ENCODE peak calls at places on chromosomes 1 and 21, in seven cellular contexts. Z is GM12892, C is SK-N-SH, S is H1, X is K562, Y is GM12878, Q is HepG2. R is an unnamed sample.

GRCh38 chr1:36533897-36534296 is 51.2 kb upstream of the CSF3R start:
- DNase-seq in Z (no peak), C (no peak), S (no peak), X (no peak), Y (no peak), Q (no peak), R (no peak)

GRCh38 chr1:227059076-227059475 is 119.0 kb downstream of the COQ8A start:
- DNase-seq in Z (no peak), C (no peak), S (no peak), X (no peak), Y (no peak), Q (no peak), R (no peak)

GRCh38 chr1:30596891-30597290 is 126.5 kb downstream of the MATN1 start:
- DNase-seq in Z (no peak), C (no peak), S (no peak), X (no peak), Y (no peak), Q (no peak), R (no peak)

GRCh38 chr1:2314803-2315710 is 76.3 kb downstream of the MORN1 start:
- DNase-seq in Z (peak), C (peak), S (no peak), X (peak), Y (no peak), Q (peak), R (peak)

GRCh38 chr1:37158113-37158749 is 123.9 kb upstream of the GRIK3 start:
- DNase-seq in Z (no peak), C (no peak), S (no peak), X (no peak), Y (no peak), Q (no peak), R (no peak)

GRCh38 chr21:29349702-29350101 is 51.0 kb downstream of the BACH1 start:
- DNase-seq in Z (no peak), C (no peak), S (no peak), X (no peak), Y (no peak), Q (no peak), R (no peak)

GRCh38 chr1:153217212-153217611 is at the start of gene PRR9:
- DNase-seq in Z (no peak), C (no peak), S (no peak), X (no peak), Y (no peak), Q (no peak), R (no peak)

GRCh38 chr1:226604846-226605572 is 56.4 kb downstream of the STUM start:
- DNase-seq in Z (no peak), C (no peak), S (no peak), X (no peak), Y (no peak), Q (no peak), R (no peak)

GRCh38 chr1:83574749-83575148 is 424.2 kb downstream of the TTLL7 start:
- DNase-seq in Z (no peak), C (no peak), S (no peak), X (no peak), Y (no peak), Q (no peak), R (no peak)

GRCh38 chr1:223872308-223872878 is 26.6 kb upstream of the TP53BP2 start:
- DNase-seq in Z (no peak), C (no peak), S (no peak), X (no peak), Y (no peak), Q (no peak), R (no peak)

GRCh38 chr1:179092896-179093461 is 11.1 kb downstream of the TOR3A start:
- DNase-seq in Z (no peak), C (no peak), S (no peak), X (no peak), Y (no peak), Q (no peak), R (no peak)

GRCh38 chr1:179090522-179090921 is 8.7 kb downstream of the TOR3A start:
- DNase-seq in Z (no peak), C (no peak), S (no peak), X (no peak), Y (no peak), Q (no peak), R (no peak)

GRCh38 chr1:179090923-179091322 is 9.1 kb downstream of the TOR3A start:
- DNase-seq in Z (no peak), C (no peak), S (no peak), X (no peak), Y (no peak), Q (no peak), R (no peak)

GRCh38 chr1:179089827-179090482 is 8.1 kb downstream of the TOR3A start:
- DNase-seq in Z (no peak), C (no peak), S (no peak), X (no peak), Y (no peak), Q (no peak), R (no peak)

DNA sequence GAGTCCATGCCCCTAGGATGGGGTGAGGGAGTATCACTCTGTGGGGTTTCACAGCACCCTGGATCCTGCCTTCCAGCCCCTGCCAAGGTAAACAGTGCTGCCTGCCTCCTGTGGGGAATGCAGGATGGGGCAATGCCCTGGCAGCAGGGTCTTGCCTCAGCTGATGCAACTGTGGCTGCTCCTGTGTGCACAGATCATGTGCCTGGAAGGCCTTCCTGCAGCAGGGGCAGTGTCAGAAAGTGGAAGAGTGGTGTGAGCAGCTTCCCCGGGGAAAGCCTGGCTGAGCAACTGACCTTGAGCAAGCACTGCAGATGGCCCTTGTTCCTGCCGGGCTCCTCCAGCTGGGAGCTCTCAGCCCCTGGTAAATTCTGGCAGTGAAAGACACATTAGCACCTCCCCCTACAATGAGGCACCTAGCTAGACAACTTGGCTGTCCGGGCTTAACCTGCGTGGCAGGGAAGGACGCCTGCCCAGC is 9.9 kb downstream of the TOR3A start:
- DNase-seq in Z (no peak), C (no peak), S (no peak), X (no peak), Y (no peak), Q (peak), R (no peak)
- TF ChIP-seq POLR2AphosphoS5 in Z (no peak), C (no peak), S (no peak), X (no peak), Y (no peak), Q (no peak), R (no peak)

GRCh38 chr1:230704830-230705229 is 9.1 kb downstream of the AGT start:
- DNase-seq in Z (no peak), C (no peak), S (no peak), X (no peak), Y (no peak), Q (no peak), R (no peak)

GRCh38 chr1:230703679-230704385 is 10.1 kb downstream of the AGT start:
- DNase-seq in Z (no peak), C (no peak), S (no peak), X (no peak), Y (no peak), Q (no peak), R (no peak)

GRCh38 chr1:230701895-230702768 is 11.8 kb downstream of the AGT start:
- DNase-seq in Z (no peak), C (no peak), S (no peak), X (no peak), Y (no peak), Q (peak), R (no peak)

GRCh38 chr1:230701434-230701833 is 12.5 kb downstream of the AGT start:
- DNase-seq in Z (no peak), C (no peak), S (no peak), X (no peak), Y (no peak), Q (no peak), R (no peak)

GRCh38 chr1:230702934-230703678 is 10.8 kb downstream of the AGT start:
- DNase-seq in Z (no peak), C (no peak), S (no peak), X (no peak), Y (no peak), Q (peak), R (no peak)
- TF ChIP-seq TAF1 in Z (no peak), C (no peak), S (no peak), X (no peak), Y (no peak), Q (peak), R (no peak)

GRCh38 chr21:43302769-43303168 is 124.2 kb downstream of the SIK1 start:
- DNase-seq in Z (no peak), C (no peak), S (no peak), X (no peak), Y (no peak), Q (no peak), R (no peak)

GRCh38 chr21:43304206-43304605 is 122.7 kb downstream of the SIK1 start:
- DNase-seq in Z (no peak), C (no peak), S (no peak), X (peak), Y (no peak), Q (no peak), R (no peak)

GRCh38 chr21:43302356-43302700 is 124.6 kb downstream of the SIK1 start:
- DNase-seq in Z (no peak), C (no peak), S (no peak), X (no peak), Y (no peak), Q (no peak), R (no peak)

GRCh38 chr21:43304621-43305335 is 122.2 kb downstream of the SIK1 start:
- DNase-seq in Z (no peak), C (no peak), S (no peak), X (no peak), Y (no peak), Q (no peak), R (no peak)

GRCh38 chr21:43303240-43304178 is 123.4 kb downstream of the SIK1 start:
- DNase-seq in Z (no peak), C (no peak), S (no peak), X (peak), Y (no peak), Q (no peak), R (no peak)
- TF ChIP-seq POLR2AphosphoS5 in Z (no peak), C (no peak), S (no peak), X (no peak), Y (no peak), Q (no peak), R (no peak)

GRCh38 chr21:14754682-14755081 is 208.6 kb upstream of the SAMSN1 start:
- DNase-seq in Z (no peak), C (no peak), S (no peak), X (no peak), Y (no peak), Q (no peak), R (no peak)
- TF ChIP-seq TAF1 in Z (no peak), C (no peak), S (no peak), X (no peak), Y (no peak), Q (no peak), R (no peak)

GRCh38 chr1:4101434-4102150 is 201.5 kb upstream of the C1orf174 start:
- DNase-seq in Z (no peak), C (no peak), S (no peak), X (no peak), Y (no peak), Q (no peak), R (no peak)
- TF ChIP-seq POLR2AphosphoS5 in Z (no peak), C (no peak), S (no peak), X (no peak), Y (no peak), Q (no peak), R (no peak)

DNA sequence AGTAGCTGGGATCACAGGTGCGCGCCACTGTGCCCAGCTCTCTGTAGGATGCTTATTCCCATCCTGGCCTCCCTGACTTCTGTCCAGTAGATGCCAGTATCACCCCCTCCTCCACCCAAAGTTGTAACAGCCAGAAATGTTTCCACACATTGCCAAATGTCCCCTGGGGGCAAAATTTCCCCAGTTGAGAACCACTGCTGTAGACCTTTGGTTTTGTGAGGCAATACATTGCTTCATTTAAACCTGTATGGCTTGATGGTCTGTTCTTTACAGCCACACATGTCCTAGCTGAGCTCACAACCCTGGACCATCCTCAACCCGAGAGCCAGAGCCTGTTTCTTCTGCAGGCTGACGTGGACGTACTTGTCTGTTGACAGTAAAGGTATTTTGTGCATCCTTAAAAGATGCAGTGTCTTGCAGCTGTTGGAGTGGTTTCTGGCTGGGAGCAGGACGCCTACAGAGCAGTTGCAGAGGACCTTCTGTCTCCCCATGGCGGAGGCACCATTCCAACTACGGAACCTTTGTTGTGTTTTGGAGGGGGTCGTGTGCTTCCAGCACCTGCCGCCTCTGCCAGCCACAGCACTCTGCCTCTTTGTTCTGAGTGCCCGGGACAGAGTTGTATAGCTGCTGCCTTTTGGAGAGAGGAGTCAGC is 26.6 kb downstream of the DOP1B start:
- DNase-seq in Z (no peak), C (no peak), S (no peak), X (no peak), Y (no peak), Q (no peak), R (no peak)
- TF ChIP-seq TAF1 in Z (no peak), C (no peak), S (no peak), X (no peak), Y (no peak), Q (no peak), R (no peak)

GRCh38 chr1:248812736-248813425 is 12.8 kb downstream of the SH3BP5L start:
- DNase-seq in Z (no peak), C (no peak), S (no peak), X (no peak), Y (no peak), Q (no peak), R (no peak)

GRCh38 chr1:248815407-248816034 is 10.2 kb downstream of the SH3BP5L start:
- DNase-seq in Z (no peak), C (no peak), S (no peak), X (no peak), Y (no peak), Q (no peak), R (no peak)

GRCh38 chr1:248813546-248813945 is 12.2 kb downstream of the SH3BP5L start:
- DNase-seq in Z (no peak), C (no peak), S (no peak), X (no peak), Y (no peak), Q (no peak), R (no peak)

GRCh38 chr1:248816042-248816851 is 9.5 kb downstream of the SH3BP5L start:
- DNase-seq in Z (no peak), C (no peak), S (no peak), X (peak), Y (no peak), Q (no peak), R (no peak)

DNA sequence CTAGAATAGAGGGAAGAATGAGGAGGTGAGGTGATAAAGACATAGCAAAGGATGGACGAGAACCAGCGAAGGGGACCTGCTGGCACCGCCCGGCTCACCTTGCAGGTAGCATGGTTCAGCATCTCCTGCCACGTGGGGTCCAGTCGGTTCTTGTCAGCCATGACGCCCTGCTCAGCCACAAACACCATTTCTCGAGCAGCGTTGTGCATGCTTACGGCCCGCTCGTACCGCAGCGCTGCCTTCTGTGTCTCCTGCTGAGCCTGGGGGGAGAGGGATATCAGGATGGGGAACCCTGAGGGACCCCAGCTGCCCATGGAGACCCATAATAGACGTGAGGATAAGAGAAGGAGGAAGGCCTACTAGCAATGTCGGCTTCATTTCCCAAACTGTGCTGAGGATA is 11.4 kb downstream of the SH3BP5L start:
- DNase-seq in Z (no peak), C (no peak), S (no peak), X (no peak), Y (no peak), Q (no peak), R (no peak)
- TF ChIP-seq POLR2AphosphoS5 in Z (no peak), C (no peak), S (no peak), X (no peak), Y (no peak), Q (no peak), R (no peak)

GRCh38 chr1:145689922-145690321 is 17.2 kb downstream of the PDZK1 start:
- DNase-seq in Z (no peak), C (no peak), S (no peak), X (no peak), Y (no peak), Q (no peak), R (no peak)

GRCh38 chr1:145695781-145696629 is 11.2 kb downstream of the PDZK1 start:
- DNase-seq in Z (no peak), C (no peak), S (no peak), X (no peak), Y (no peak), Q (no peak), R (no peak)

GRCh38 chr1:145696630-145696960 is 10.6 kb downstream of the PDZK1 start:
- DNase-seq in Z (no peak), C (no peak), S (no peak), X (no peak), Y (no peak), Q (no peak), R (no peak)

GRCh38 chr1:145690587-145691558 is 16.3 kb downstream of the PDZK1 start:
- DNase-seq in Z (peak), C (no peak), S (no peak), X (no peak), Y (peak), Q (peak), R (peak)

GRCh38 chr1:145692785-145693443 is 14.3 kb downstream of the PDZK1 start:
- DNase-seq in Z (no peak), C (no peak), S (no peak), X (no peak), Y (no peak), Q (no peak), R (no peak)
- TF ChIP-seq TAF1 in Z (no peak), C (no peak), S (no peak), X (no peak), Y (no peak), Q (no peak), R (no peak)

DNA sequence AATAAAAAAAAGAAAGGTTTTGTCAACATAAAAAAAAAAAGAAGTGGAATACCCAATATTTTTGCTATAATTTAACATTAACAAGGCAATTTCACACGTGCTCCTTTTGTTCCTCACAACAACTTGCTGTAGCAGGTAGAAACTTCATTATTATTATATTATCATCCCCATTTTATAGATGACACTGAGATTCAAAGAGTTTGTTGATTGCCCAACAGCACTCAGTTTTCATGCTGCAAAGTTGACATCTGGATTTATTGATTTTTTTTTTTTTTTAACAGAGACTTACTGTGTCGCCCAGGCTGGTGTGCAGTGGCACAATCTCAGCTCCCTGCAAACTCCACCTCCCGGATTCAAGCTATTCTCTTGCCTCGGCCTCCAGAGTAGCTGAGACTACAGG is 8.9 kb upstream of the ESRRG start:
- DNase-seq in Z (no peak), C (no peak), S (no peak), X (no peak), Y (no peak), Q (no peak), R (no peak)
- TF ChIP-seq POLR2AphosphoS5 in Z (no peak), C (no peak), S (no peak), X (no peak), Y (no peak), Q (no peak), R (no peak)

DNA sequence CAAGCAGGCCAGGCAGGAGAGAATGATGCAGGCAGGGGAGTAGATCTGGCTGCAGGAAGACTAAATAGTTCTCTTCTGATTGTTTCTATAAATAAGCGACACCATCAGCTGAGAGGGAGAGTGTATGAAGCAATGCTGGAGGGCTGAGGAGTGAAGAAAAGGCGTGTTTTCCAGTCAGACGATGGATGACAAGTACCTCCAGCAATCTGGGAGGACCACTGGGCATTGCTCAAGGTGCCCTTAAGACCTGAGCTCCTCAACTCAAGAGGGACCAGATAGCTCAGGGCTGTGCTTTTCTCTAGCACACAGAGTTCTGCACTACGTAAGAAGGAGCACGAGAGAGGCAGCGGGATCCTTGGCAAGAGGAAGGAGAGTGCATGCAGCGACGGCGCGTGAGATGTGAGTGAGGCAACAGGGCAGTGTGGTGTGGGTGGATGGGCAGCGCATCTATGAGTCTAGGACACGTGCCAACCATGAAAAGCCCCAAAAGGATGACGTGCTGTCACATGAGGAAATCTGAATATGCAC is 36.0 kb downstream of the PABPC4 start:
- DNase-seq in Z (no peak), C (no peak), S (no peak), X (no peak), Y (no peak), Q (no peak), R (no peak)
- TF ChIP-seq TAF1 in Z (no peak), C (no peak), S (no peak), X (no peak), Y (no peak), Q (no peak), R (no peak)

R was measured in GM12891.